ENCODE peak calls at places on chromosome 21, in nine cellular contexts. One of them, this sample, is unnamed.

GRCh38 chr21:35730325-35730724 is 330.0 kb downstream of the SETD4 start:
- DNase-seq in BE2C: no peak
- DNase-seq in stimulated activated CD4-positive, alpha-beta T cell treated with anti-CD3 and anti-CD28 coated beads, Interleukin-15, amount 100 ng/mL, for 24 hours: no peak
- DNase-seq in GM23338: peak; percentile 40
- DNase-seq in AG09319: no peak
- DNase-seq in AML-193: no peak
- DNase-seq in left colon: no peak
- DNase-seq in naive thymus-derived CD8-positive, alpha-beta T cell: no peak
- DNase-seq in posterior vena cava: no peak
- DNase-seq in this sample: no peak

GRCh38 chr21:15209224-15209623 is 144.4 kb upstream of the NRIP1 start:
- DNase-seq in BE2C: no peak
- DNase-seq in stimulated activated CD4-positive, alpha-beta T cell treated with anti-CD3 and anti-CD28 coated beads, Interleukin-15, amount 100 ng/mL, for 24 hours: no peak
- DNase-seq in GM23338: no peak
- DNase-seq in AG09319: no peak
- DNase-seq in AML-193: no peak
- DNase-seq in left colon: no peak
- DNase-seq in naive thymus-derived CD8-positive, alpha-beta T cell: no peak
- DNase-seq in posterior vena cava: no peak
- DNase-seq in this sample: no peak

GRCh38 chr21:30234643-30235042 is 18.7 kb upstream of the CLDN8 start:
- DNase-seq in BE2C: no peak
- DNase-seq in stimulated activated CD4-positive, alpha-beta T cell treated with anti-CD3 and anti-CD28 coated beads, Interleukin-15, amount 100 ng/mL, for 24 hours: no peak
- DNase-seq in GM23338: no peak
- DNase-seq in AG09319: no peak
- DNase-seq in AML-193: no peak
- DNase-seq in left colon: no peak
- DNase-seq in naive thymus-derived CD8-positive, alpha-beta T cell: no peak
- DNase-seq in posterior vena cava: no peak
- DNase-seq in this sample: no peak

GRCh38 chr21:45041351-45041805 is 33.0 kb upstream of the ADARB1 start:
- DNase-seq in BE2C: peak; percentile 67
- DNase-seq in stimulated activated CD4-positive, alpha-beta T cell treated with anti-CD3 and anti-CD28 coated beads, Interleukin-15, amount 100 ng/mL, for 24 hours: no peak
- DNase-seq in GM23338: no peak
- DNase-seq in AG09319: peak; percentile 73
- DNase-seq in AML-193: peak; percentile 64
- DNase-seq in left colon: peak; percentile 31
- DNase-seq in naive thymus-derived CD8-positive, alpha-beta T cell: no peak
- DNase-seq in posterior vena cava: peak; percentile 96
- DNase-seq in this sample: no peak

GRCh38 chr21:44637018-44637850 is at the start of gene KRTAP10-10:
- DNase-seq in BE2C: no peak
- DNase-seq in stimulated activated CD4-positive, alpha-beta T cell treated with anti-CD3 and anti-CD28 coated beads, Interleukin-15, amount 100 ng/mL, for 24 hours: no peak
- DNase-seq in GM23338: no peak
- DNase-seq in AG09319: no peak
- DNase-seq in AML-193: no peak
- DNase-seq in left colon: no peak
- DNase-seq in naive thymus-derived CD8-positive, alpha-beta T cell: no peak
- DNase-seq in posterior vena cava: no peak
- DNase-seq in this sample: no peak

GRCh38 chr21:33975548-33976081 is 60.0 kb upstream of the ATP5PO start:
- DNase-seq in BE2C: no peak
- DNase-seq in stimulated activated CD4-positive, alpha-beta T cell treated with anti-CD3 and anti-CD28 coated beads, Interleukin-15, amount 100 ng/mL, for 24 hours: peak; percentile 77
- DNase-seq in GM23338: no peak
- DNase-seq in AG09319: no peak
- DNase-seq in AML-193: peak; percentile 87
- DNase-seq in left colon: no peak
- DNase-seq in naive thymus-derived CD8-positive, alpha-beta T cell: peak; percentile 21
- DNase-seq in posterior vena cava: no peak
- DNase-seq in this sample: peak; percentile 61

GRCh38 chr21:23543334-23543733 is 2063.9 kb downstream of the MRPL39 start:
- DNase-seq in BE2C: peak; percentile 33
- DNase-seq in stimulated activated CD4-positive, alpha-beta T cell treated with anti-CD3 and anti-CD28 coated beads, Interleukin-15, amount 100 ng/mL, for 24 hours: no peak
- DNase-seq in GM23338: no peak
- DNase-seq in AG09319: no peak
- DNase-seq in AML-193: no peak
- DNase-seq in left colon: no peak
- DNase-seq in naive thymus-derived CD8-positive, alpha-beta T cell: no peak
- DNase-seq in posterior vena cava: no peak
- DNase-seq in this sample: no peak

GRCh38 chr21:26849428-26850115 is 4.4 kb upstream of the ADAMTS1 start:
- DNase-seq in BE2C: peak; percentile 64
- DNase-seq in stimulated activated CD4-positive, alpha-beta T cell treated with anti-CD3 and anti-CD28 coated beads, Interleukin-15, amount 100 ng/mL, for 24 hours: no peak
- DNase-seq in GM23338: peak; percentile 81
- DNase-seq in AG09319: no peak
- DNase-seq in AML-193: peak; percentile 40
- DNase-seq in left colon: no peak
- DNase-seq in naive thymus-derived CD8-positive, alpha-beta T cell: no peak
- DNase-seq in posterior vena cava: no peak
- DNase-seq in this sample: no peak

GRCh38 chr21:29825936-29826335 is 113.9 kb downstream of the GRIK1 start:
- DNase-seq in BE2C: no peak
- DNase-seq in stimulated activated CD4-positive, alpha-beta T cell treated with anti-CD3 and anti-CD28 coated beads, Interleukin-15, amount 100 ng/mL, for 24 hours: no peak
- DNase-seq in GM23338: no peak
- DNase-seq in AG09319: no peak
- DNase-seq in AML-193: no peak
- DNase-seq in left colon: no peak
- DNase-seq in naive thymus-derived CD8-positive, alpha-beta T cell: no peak
- DNase-seq in posterior vena cava: no peak
- DNase-seq in this sample: no peak

GRCh38 chr21:32817206-32817605 is 45.7 kb upstream of the PAXBP1 start:
- DNase-seq in BE2C: no peak
- DNase-seq in stimulated activated CD4-positive, alpha-beta T cell treated with anti-CD3 and anti-CD28 coated beads, Interleukin-15, amount 100 ng/mL, for 24 hours: no peak
- DNase-seq in GM23338: no peak
- DNase-seq in AG09319: no peak
- DNase-seq in AML-193: no peak
- DNase-seq in left colon: peak; percentile 41
- DNase-seq in naive thymus-derived CD8-positive, alpha-beta T cell: no peak
- DNase-seq in posterior vena cava: no peak
- DNase-seq in this sample: no peak

GRCh38 chr21:45950740-45951515 is 30.6 kb upstream of the COL6A1 start:
- DNase-seq in BE2C: peak; percentile 8
- DNase-seq in stimulated activated CD4-positive, alpha-beta T cell treated with anti-CD3 and anti-CD28 coated beads, Interleukin-15, amount 100 ng/mL, for 24 hours: no peak
- DNase-seq in GM23338: no peak
- DNase-seq in AG09319: no peak
- DNase-seq in AML-193: no peak
- DNase-seq in left colon: peak; percentile 40
- DNase-seq in naive thymus-derived CD8-positive, alpha-beta T cell: no peak
- DNase-seq in posterior vena cava: no peak
- DNase-seq in this sample: no peak

GRCh38 chr21:44582980-44583799 is 2.8 kb upstream of the KRTAP10-5 start:
- DNase-seq in BE2C: no peak
- DNase-seq in stimulated activated CD4-positive, alpha-beta T cell treated with anti-CD3 and anti-CD28 coated beads, Interleukin-15, amount 100 ng/mL, for 24 hours: no peak
- DNase-seq in GM23338: no peak
- DNase-seq in AG09319: no peak
- DNase-seq in AML-193: no peak
- DNase-seq in left colon: no peak
- DNase-seq in naive thymus-derived CD8-positive, alpha-beta T cell: no peak
- DNase-seq in posterior vena cava: peak; percentile 26
- DNase-seq in this sample: no peak

GRCh38 chr21:22351076-22351475 is 1352.9 kb downstream of the NCAM2 start:
- DNase-seq in BE2C: no peak
- DNase-seq in stimulated activated CD4-positive, alpha-beta T cell treated with anti-CD3 and anti-CD28 coated beads, Interleukin-15, amount 100 ng/mL, for 24 hours: no peak
- DNase-seq in GM23338: no peak
- DNase-seq in AG09319: no peak
- DNase-seq in AML-193: no peak
- DNase-seq in left colon: no peak
- DNase-seq in naive thymus-derived CD8-positive, alpha-beta T cell: no peak
- DNase-seq in posterior vena cava: no peak
- DNase-seq in this sample: no peak

GRCh38 chr21:34670220-34670961 is 1.6 kb downstream of the CLIC6 start:
- DNase-seq in BE2C: no peak
- DNase-seq in stimulated activated CD4-positive, alpha-beta T cell treated with anti-CD3 and anti-CD28 coated beads, Interleukin-15, amount 100 ng/mL, for 24 hours: peak; percentile 18
- DNase-seq in GM23338: peak; percentile 70
- DNase-seq in AG09319: no peak
- DNase-seq in AML-193: no peak
- DNase-seq in left colon: no peak
- DNase-seq in naive thymus-derived CD8-positive, alpha-beta T cell: no peak
- DNase-seq in posterior vena cava: no peak
- DNase-seq in this sample: no peak

GRCh38 chr21:23853796-23854379 is 1753.4 kb downstream of the MRPL39 start:
- DNase-seq in BE2C: peak; percentile 10
- DNase-seq in stimulated activated CD4-positive, alpha-beta T cell treated with anti-CD3 and anti-CD28 coated beads, Interleukin-15, amount 100 ng/mL, for 24 hours: no peak
- DNase-seq in GM23338: peak; percentile 45
- DNase-seq in AG09319: no peak
- DNase-seq in AML-193: peak; percentile 39
- DNase-seq in left colon: no peak
- DNase-seq in naive thymus-derived CD8-positive, alpha-beta T cell: peak; percentile 10
- DNase-seq in posterior vena cava: no peak
- DNase-seq in this sample: no peak

GRCh38 chr21:43782741-43783700 is 6.4 kb upstream of the RRP1 start:
- DNase-seq in BE2C: no peak
- DNase-seq in stimulated activated CD4-positive, alpha-beta T cell treated with anti-CD3 and anti-CD28 coated beads, Interleukin-15, amount 100 ng/mL, for 24 hours: no peak
- DNase-seq in GM23338: no peak
- DNase-seq in AG09319: no peak
- DNase-seq in AML-193: peak; percentile 26
- DNase-seq in left colon: no peak
- DNase-seq in naive thymus-derived CD8-positive, alpha-beta T cell: no peak
- DNase-seq in posterior vena cava: no peak
- DNase-seq in this sample: no peak

GRCh38 chr21:43731891-43732711 is 13.2 kb downstream of the PDXK start:
- DNase-seq in BE2C: no peak
- DNase-seq in stimulated activated CD4-positive, alpha-beta T cell treated with anti-CD3 and anti-CD28 coated beads, Interleukin-15, amount 100 ng/mL, for 24 hours: no peak
- DNase-seq in GM23338: no peak
- DNase-seq in AG09319: no peak
- DNase-seq in AML-193: no peak
- DNase-seq in left colon: no peak
- DNase-seq in naive thymus-derived CD8-positive, alpha-beta T cell: no peak
- DNase-seq in posterior vena cava: no peak
- DNase-seq in this sample: no peak

GRCh38 chr21:35326677-35327076 is 277.6 kb upstream of the RUNX1 start:
- DNase-seq in BE2C: no peak
- DNase-seq in stimulated activated CD4-positive, alpha-beta T cell treated with anti-CD3 and anti-CD28 coated beads, Interleukin-15, amount 100 ng/mL, for 24 hours: no peak
- DNase-seq in GM23338: no peak
- DNase-seq in AG09319: peak; percentile 84
- DNase-seq in AML-193: no peak
- DNase-seq in left colon: no peak
- DNase-seq in naive thymus-derived CD8-positive, alpha-beta T cell: no peak
- DNase-seq in posterior vena cava: no peak
- DNase-seq in this sample: no peak

GRCh38 chr21:42633858-42634257 is 19.6 kb upstream of the PDE9A start:
- DNase-seq in BE2C: no peak
- DNase-seq in stimulated activated CD4-positive, alpha-beta T cell treated with anti-CD3 and anti-CD28 coated beads, Interleukin-15, amount 100 ng/mL, for 24 hours: no peak
- DNase-seq in GM23338: no peak
- DNase-seq in AG09319: no peak
- DNase-seq in AML-193: no peak
- DNase-seq in left colon: no peak
- DNase-seq in naive thymus-derived CD8-positive, alpha-beta T cell: no peak
- DNase-seq in posterior vena cava: peak; percentile 72
- DNase-seq in this sample: no peak

GRCh38 chr21:29077651-29078090 is 4.2 kb upstream of the CCT8 start:
- DNase-seq in BE2C: no peak
- DNase-seq in stimulated activated CD4-positive, alpha-beta T cell treated with anti-CD3 and anti-CD28 coated beads, Interleukin-15, amount 100 ng/mL, for 24 hours: peak; percentile 41
- DNase-seq in GM23338: peak; percentile 54
- DNase-seq in AG09319: no peak
- DNase-seq in AML-193: no peak
- DNase-seq in left colon: peak; percentile 39
- DNase-seq in naive thymus-derived CD8-positive, alpha-beta T cell: no peak
- DNase-seq in posterior vena cava: no peak
- DNase-seq in this sample: no peak

GRCh38 chr21:41500354-41500753 is 7.6 kb downstream of the TMPRSS2 start:
- DNase-seq in BE2C: no peak
- DNase-seq in stimulated activated CD4-positive, alpha-beta T cell treated with anti-CD3 and anti-CD28 coated beads, Interleukin-15, amount 100 ng/mL, for 24 hours: no peak
- DNase-seq in GM23338: no peak
- DNase-seq in AG09319: no peak
- DNase-seq in AML-193: no peak
- DNase-seq in left colon: no peak
- DNase-seq in naive thymus-derived CD8-positive, alpha-beta T cell: no peak
- DNase-seq in posterior vena cava: no peak
- DNase-seq in this sample: no peak

GRCh38 chr21:31293986-31294385 is 50.1 kb downstream of the TIAM1 start:
- DNase-seq in BE2C: no peak
- DNase-seq in stimulated activated CD4-positive, alpha-beta T cell treated with anti-CD3 and anti-CD28 coated beads, Interleukin-15, amount 100 ng/mL, for 24 hours: peak; percentile 79
- DNase-seq in GM23338: no peak
- DNase-seq in AG09319: peak; percentile 18
- DNase-seq in AML-193: no peak
- DNase-seq in left colon: no peak
- DNase-seq in naive thymus-derived CD8-positive, alpha-beta T cell: no peak
- DNase-seq in posterior vena cava: no peak
- DNase-seq in this sample: no peak

GRCh38 chr21:35198004-35198403 is 148.9 kb upstream of the RUNX1 start:
- DNase-seq in BE2C: no peak
- DNase-seq in stimulated activated CD4-positive, alpha-beta T cell treated with anti-CD3 and anti-CD28 coated beads, Interleukin-15, amount 100 ng/mL, for 24 hours: no peak
- DNase-seq in GM23338: no peak
- DNase-seq in AG09319: peak; percentile 76
- DNase-seq in AML-193: no peak
- DNase-seq in left colon: no peak
- DNase-seq in naive thymus-derived CD8-positive, alpha-beta T cell: no peak
- DNase-seq in posterior vena cava: no peak
- DNase-seq in this sample: no peak

GRCh38 chr21:39633043-39633442 is 20.3 kb downstream of the B3GALT5 start:
- DNase-seq in BE2C: no peak
- DNase-seq in stimulated activated CD4-positive, alpha-beta T cell treated with anti-CD3 and anti-CD28 coated beads, Interleukin-15, amount 100 ng/mL, for 24 hours: no peak
- DNase-seq in GM23338: no peak
- DNase-seq in AG09319: no peak
- DNase-seq in AML-193: no peak
- DNase-seq in left colon: no peak
- DNase-seq in naive thymus-derived CD8-positive, alpha-beta T cell: no peak
- DNase-seq in posterior vena cava: no peak
- DNase-seq in this sample: no peak

GRCh38 chr21:45055861-45056260 is 18.5 kb upstream of the ADARB1 start:
- DNase-seq in BE2C: no peak
- DNase-seq in stimulated activated CD4-positive, alpha-beta T cell treated with anti-CD3 and anti-CD28 coated beads, Interleukin-15, amount 100 ng/mL, for 24 hours: no peak
- DNase-seq in GM23338: no peak
- DNase-seq in AG09319: no peak
- DNase-seq in AML-193: no peak
- DNase-seq in left colon: no peak
- DNase-seq in naive thymus-derived CD8-positive, alpha-beta T cell: no peak
- DNase-seq in posterior vena cava: no peak
- DNase-seq in this sample: no peak

GRCh38 chr21:32381571-32381970 is 11.2 kb downstream of the URB1 start:
- DNase-seq in BE2C: no peak
- DNase-seq in stimulated activated CD4-positive, alpha-beta T cell treated with anti-CD3 and anti-CD28 coated beads, Interleukin-15, amount 100 ng/mL, for 24 hours: no peak
- DNase-seq in GM23338: no peak
- DNase-seq in AG09319: no peak
- DNase-seq in AML-193: no peak
- DNase-seq in left colon: no peak
- DNase-seq in naive thymus-derived CD8-positive, alpha-beta T cell: no peak
- DNase-seq in posterior vena cava: no peak
- DNase-seq in this sample: no peak